ENCODE peak calls at places on chromosomes 4 and X, in five cellular contexts. P is heart right ventricle, R is mammary epithelial cell, J is caudate nucleus, K is small intestine. B is an unnamed sample.

GRCh38 chr4:81237791-81238190 is 22.8 kb upstream of the PRKG2 start:
- DNase-seq in R (peak), J (no peak), P (no peak), K (no peak), B (no peak)

GRCh38 chrX:109719262-109719661 is 13.8 kb downstream of the ACSL4 start:
- DNase-seq in P (no peak), R (no peak), K (no peak), J (no peak), B (no peak)

GRCh38 chr4:92101609-92102231 is 202.0 kb upstream of the GRID2 start:
- DNase-seq in J (no peak), R (peak), K (no peak), P (no peak), B (peak)

GRCh38 chr4:150130953-150131352 is 52.7 kb downstream of the DCLK2 start:
- DNase-seq in J (no peak), P (no peak), R (no peak), K (no peak), B (no peak)

GRCh38 chrX:40928076-40928475 is 157.2 kb upstream of the USP9X start:
- DNase-seq in J (no peak), R (no peak), K (no peak), P (no peak), B (no peak)

GRCh38 chrX:33416273-33416805 is 205.0 kb upstream of the DMD start:
- DNase-seq in P (no peak), R (no peak), K (peak), J (no peak), B (no peak)

GRCh38 chr4:78560296-78560963 is 8.9 kb downstream of the ANXA3 start:
- DNase-seq in J (no peak), K (peak), R (peak), P (peak), B (no peak)

GRCh38 chrX:135411893-135412292 is 9.9 kb upstream of the SMIM10L2A start:
- DNase-seq in J (no peak), K (no peak), P (no peak), R (peak), B (peak)

GRCh38 chr4:188904617-188905016 is 765.4 kb downstream of the TRIML1 start:
- DNase-seq in P (no peak), K (no peak), R (no peak), J (no peak), B (no peak)

GRCh38 chr4:149084128-149084527 is 641.9 kb upstream of the NR3C2 start:
- DNase-seq in P (no peak), J (no peak), K (no peak), R (no peak), B (no peak)

GRCh38 chr4:175282407-175282806 is 364.2 kb downstream of the ADAM29 start:
- DNase-seq in J (no peak), R (no peak), K (no peak), P (no peak), B (no peak)

GRCh38 chr4:151541438-151542071 is 132.6 kb downstream of the FHIP1A start:
- DNase-seq in K (no peak), P (no peak), J (no peak), R (peak), B (peak)

GRCh38 chr4:105191621-105192210 is 45.0 kb downstream of the TET2 start:
- DNase-seq in P (no peak), R (peak), K (no peak), J (no peak), B (no peak)

GRCh38 chrX:154735695-154736393 is 15.0 kb downstream of the GAB3 start:
- DNase-seq in J (no peak), R (peak), K (no peak), P (peak), B (no peak)

GRCh38 chr4:88087004-88087403 is 71.4 kb downstream of the ABCG2 start:
- DNase-seq in J (no peak), P (no peak), R (no peak), K (no peak), B (no peak)

GRCh38 chr4:173934933-173935620 is 348.4 kb downstream of the FBXO8 start:
- DNase-seq in K (no peak), R (no peak), J (no peak), P (no peak), B (no peak)

GRCh38 chr4:52868138-52868537 is 6.0 kb downstream of the RASL11B start:
- DNase-seq in J (no peak), R (no peak), K (no peak), P (peak), B (no peak)

GRCh38 chr4:92231511-92231910 is 72.3 kb upstream of the GRID2 start:
- DNase-seq in J (no peak), R (no peak), K (no peak), P (no peak), B (no peak)

GRCh38 chr4:155946486-155946885 is 7.2 kb downstream of the CTSO start:
- DNase-seq in K (no peak), P (no peak), R (no peak), J (no peak), B (no peak)

GRCh38 chrX:37883196-37883595 is 35.8 kb upstream of the DYNLT3 start:
- DNase-seq in K (no peak), P (no peak), J (no peak), R (peak), B (no peak)

GRCh38 chr4:96677499-96677898 is 837.6 kb downstream of the PDHA2 start:
- DNase-seq in P (no peak), R (no peak), K (no peak), J (no peak), B (no peak)

GRCh38 chr4:38804654-38805295 is at the start of gene TLR1:
- DNase-seq in P (peak), J (no peak), K (peak), R (peak), B (no peak)

GRCh38 chrX:109777749-109778148 is 44.7 kb upstream of the ACSL4 start:
- DNase-seq in P (no peak), K (no peak), J (no peak), R (no peak), B (no peak)

GRCh38 chrX:69238153-69238959 is 73.1 kb upstream of the PJA1 start:
- DNase-seq in R (no peak), K (no peak), J (peak), P (peak), B (no peak)

GRCh38 chr4:42458686-42459085 is 61.4 kb downstream of the SHISA3 start:
- DNase-seq in J (no peak), P (no peak), R (no peak), K (no peak), B (no peak)

GRCh38 chrX:155768036-155768769 is 112.9 kb upstream of the VAMP7 start:
- DNase-seq in J (no peak), P (no peak), K (no peak), R (peak), B (no peak)

GRCh38 chr4:118557298-118557851 is 127.8 kb upstream of the METTL14 start:
- DNase-seq in R (peak), K (no peak), P (no peak), J (no peak), B (peak)

GRCh38 chr4:150072471-150072870 is 5.8 kb upstream of the DCLK2 start:
- DNase-seq in R (no peak), J (no peak), K (no peak), P (no peak), B (no peak)

GRCh38 chrX:101108293-101108692 is 10.3 kb downstream of the CENPI start:
- DNase-seq in R (no peak), K (no peak), P (no peak), J (no peak), B (no peak)

GRCh38 chrX:48939417-48940228 is 17.8 kb downstream of the OTUD5 start:
- DNase-seq in R (no peak), P (no peak), J (no peak), K (peak), B (no peak)

GRCh38 chr4:108426493-108426892 is 193.9 kb upstream of the RPL34 start:
- DNase-seq in K (no peak), R (peak), J (no peak), P (no peak), B (no peak)

GRCh38 chr4:681736-682451 is 7.1 kb downstream of the SLC49A3 start:
- DNase-seq in R (no peak), K (peak), P (no peak), J (no peak), B (no peak)

GRCh38 chr4:16532240-16532990 is 306.1 kb upstream of the TAPT1 start:
- DNase-seq in J (no peak), R (peak), K (no peak), P (peak), B (peak)
- H3K27ac ChIP-seq in J (no peak), R (no peak), K (no peak), P (peak), B (no peak)

DNA sequence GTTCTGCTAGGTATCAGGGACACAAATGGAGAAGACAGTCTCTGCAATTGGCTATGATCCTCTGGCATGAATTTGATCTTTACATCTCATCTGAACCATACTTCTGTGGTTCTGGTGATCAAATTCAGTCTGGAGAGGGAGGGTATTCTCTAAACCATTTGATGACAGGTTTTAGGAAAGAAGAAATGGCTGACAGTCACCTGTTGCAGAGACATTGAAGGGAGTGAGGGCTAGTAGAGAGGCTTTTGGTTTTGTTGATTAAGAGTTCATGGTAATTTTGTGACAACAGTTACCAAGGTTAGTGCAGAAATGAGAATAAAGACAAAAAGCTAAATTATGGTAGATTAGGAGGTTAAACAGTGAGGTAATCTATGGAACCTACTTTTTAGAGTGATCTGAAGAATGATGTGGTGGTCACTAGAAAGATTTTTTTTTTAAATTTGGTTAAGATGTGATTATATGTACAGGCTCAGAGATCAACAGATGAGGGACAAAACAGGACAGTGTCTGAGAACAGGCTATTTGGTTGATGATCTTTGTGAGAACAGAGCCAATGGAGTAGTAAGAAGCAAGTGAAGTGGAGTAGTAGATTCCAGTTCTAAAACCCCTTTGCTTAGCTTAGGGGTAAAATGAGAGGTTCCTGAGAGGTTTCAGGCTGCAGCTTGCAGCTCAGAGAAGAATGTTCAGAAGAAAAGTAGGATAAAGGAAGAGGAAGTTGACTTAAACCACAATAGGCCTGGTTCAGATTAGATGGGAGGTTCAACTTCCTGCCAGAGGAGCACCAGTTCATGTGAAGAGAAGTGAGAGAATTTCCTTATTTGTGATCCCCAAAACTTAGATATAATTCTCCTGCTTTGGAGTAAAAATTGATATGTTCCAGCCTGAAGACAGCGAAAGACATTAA is 34.7 kb downstream of the VSIG4 start:
- DNase-seq in P (no peak), R (no peak), K (peak), J (no peak), B (no peak)
- H3K27ac ChIP-seq in P (peak), R (no peak), K (no peak), J (no peak), B (no peak)

GRCh38 chr4:18021720-18022571 is at the start of gene LCORL:
- DNase-seq in P (peak), R (peak), K (peak), J (peak), B (peak)

GRCh38 chr4:18020671-18021469 is 685 bp downstream of the LCORL start:
- DNase-seq in P (peak), J (peak), R (peak), K (peak), B (no peak)

GRCh38 chr4:18021470-18021719 is 160 bp downstream of the LCORL start:
- DNase-seq in P (no peak), R (no peak), J (no peak), K (no peak), B (no peak)

GRCh38 chr4:18022572-18023039 is 1.1 kb upstream of the LCORL start:
- DNase-seq in K (peak), P (no peak), R (no peak), J (no peak), B (no peak)

DNA sequence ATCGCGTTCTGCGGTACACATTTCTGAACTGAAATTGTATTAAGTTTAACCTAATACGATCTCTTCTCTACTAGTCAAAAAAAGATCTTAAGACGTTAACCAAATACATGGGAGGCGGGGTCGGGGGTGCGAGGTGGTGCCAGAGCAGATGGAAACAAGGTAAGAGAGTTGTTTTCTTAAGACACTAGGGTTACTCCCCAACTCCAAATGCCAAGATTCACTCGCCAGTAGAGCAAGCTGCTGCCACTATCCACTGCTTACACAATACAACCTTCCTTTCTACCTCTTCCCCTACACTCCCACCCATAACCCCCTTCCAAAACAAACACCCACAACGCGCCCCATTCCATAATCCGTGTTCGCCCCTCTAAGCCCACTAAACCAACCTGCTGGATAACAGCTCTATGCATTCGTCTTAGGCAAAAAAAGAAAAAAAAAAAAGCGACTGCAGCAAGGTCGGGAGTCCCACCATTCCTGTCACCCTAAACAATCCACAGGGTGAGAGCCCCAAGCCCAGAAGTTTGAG is 1.3 kb downstream of the LCORL start:
- DNase-seq in R (peak), K (peak), P (no peak), J (no peak), B (no peak)
- H3K27ac ChIP-seq in R (peak), K (peak), P (peak), J (no peak), B (no peak)

GRCh38 chr4:7905461-7905915 is 34.2 kb downstream of the AFAP1 start:
- DNase-seq in J (no peak), R (no peak), P (peak), K (no peak), B (no peak)

GRCh38 chr4:7904108-7904516 is 35.5 kb downstream of the AFAP1 start:
- DNase-seq in R (no peak), J (no peak), K (no peak), P (no peak), B (no peak)

GRCh38 chr4:7903686-7904085 is 36.0 kb downstream of the AFAP1 start:
- DNase-seq in P (no peak), K (no peak), R (no peak), J (no peak), B (no peak)

GRCh38 chr4:7906171-7906581 is 33.5 kb downstream of the AFAP1 start:
- DNase-seq in J (no peak), K (no peak), P (no peak), R (no peak), B (no peak)

DNA sequence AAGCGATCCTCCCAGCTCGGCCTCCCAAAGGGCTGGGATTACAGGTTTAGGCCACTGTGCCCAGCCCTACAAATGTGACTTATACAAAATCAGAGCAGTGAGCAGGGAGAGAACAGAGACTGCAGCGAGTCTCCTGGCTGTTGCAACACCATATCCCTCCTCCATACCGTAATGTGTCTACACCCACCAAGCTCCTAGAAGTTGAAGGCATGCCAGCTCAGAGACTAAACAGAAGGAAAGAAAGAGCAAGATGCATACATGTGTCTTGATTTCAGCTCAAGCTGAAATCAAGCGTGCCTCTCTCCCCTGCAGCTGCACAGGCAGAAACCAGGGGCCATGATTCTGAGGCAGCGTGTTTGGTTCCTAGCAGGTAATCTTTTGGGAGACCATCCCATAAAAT is 34.7 kb downstream of the AFAP1 start:
- DNase-seq in J (peak), P (no peak), K (no peak), R (peak), B (no peak)
- H3K27ac ChIP-seq in J (no peak), P (peak), K (no peak), R (no peak), B (no peak)

GRCh38 chr4:177308842-177309524 is 691 bp upstream of the NEIL3 start:
- DNase-seq in R (no peak), J (no peak), P (no peak), K (no peak), B (no peak)

GRCh38 chr4:177308125-177308524 is 1.5 kb upstream of the NEIL3 start:
- DNase-seq in J (no peak), P (no peak), R (peak), K (no peak), B (peak)

GRCh38 chr4:177309525-177310371 is at the start of gene NEIL3:
- DNase-seq in K (peak), J (peak), R (peak), P (peak), B (peak)

GRCh38 chr4:177315767-177316490 is 6.3 kb downstream of the NEIL3 start:
- DNase-seq in K (peak), J (no peak), R (no peak), P (no peak), B (no peak)

GRCh38 chr4:177313263-177313662 is 3.6 kb downstream of the NEIL3 start:
- DNase-seq in P (no peak), R (no peak), K (no peak), J (no peak), B (no peak)
- H3K27ac ChIP-seq in P (no peak), R (no peak), K (no peak), J (no peak), B (no peak)

GRCh38 chr4:25030283-25031076 is at the start of gene LGI2:
- DNase-seq in R (no peak), K (no peak), P (peak), J (no peak), B (no peak)

GRCh38 chr4:25029479-25030282 is 1.1 kb downstream of the LGI2 start:
- DNase-seq in P (no peak), J (no peak), K (peak), R (no peak), B (no peak)

GRCh38 chr4:25032126-25032525 is 1.4 kb upstream of the LGI2 start:
- DNase-seq in P (no peak), R (no peak), K (no peak), J (no peak), B (no peak)

DNA sequence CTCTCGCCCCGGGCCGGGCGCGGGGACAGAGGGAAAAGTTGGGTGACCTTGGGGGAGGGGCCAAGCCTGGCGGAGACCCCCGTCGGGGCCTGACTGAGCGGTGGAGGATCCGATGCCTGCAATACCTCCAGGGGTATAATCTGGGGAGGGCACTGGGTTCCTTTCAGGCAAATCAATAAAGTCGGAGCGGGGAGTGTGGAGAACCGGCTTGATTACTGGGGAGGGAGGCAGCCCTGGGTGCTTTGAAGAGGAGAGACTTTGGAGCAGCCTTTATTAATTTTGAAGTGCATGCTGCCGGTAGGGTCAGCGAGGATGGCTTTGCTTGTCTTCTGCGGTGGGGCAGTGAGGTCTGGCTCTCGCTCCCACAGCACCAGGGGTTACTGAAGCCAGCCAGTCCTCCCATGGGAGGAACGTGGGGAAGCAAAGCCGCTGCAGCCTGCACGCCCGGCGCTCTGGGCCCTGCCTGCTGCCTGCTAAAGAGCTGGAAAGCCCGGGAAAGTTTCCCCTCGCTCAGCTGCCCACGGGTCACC is 396 bp upstream of the LGI2 start:
- DNase-seq in K (peak), R (no peak), P (no peak), J (no peak), B (no peak)
- H3K27ac ChIP-seq in K (no peak), R (no peak), P (peak), J (no peak), B (no peak)